ENCODE peak calls at places on chromosome 20, in four cellular contexts. F, W, I and V are unnamed samples.

GRCh38 chr20:2631228-2631627 is 21.2 kb upstream of the NOP56 start:
- DNase-seq in I (no peak), W (no peak), F (peak; percentile 16), V (no peak)

GRCh38 chr20:8073024-8073832 is 53.7 kb upstream of the TMX4 start:
- DNase-seq in F (peak; percentile 71), W (peak; percentile 42), I (peak; percentile 30), V (peak; percentile 77)

GRCh38 chr20:14235355-14235754 is 102.1 kb downstream of the FLRT3 start:
- DNase-seq in I (no peak), W (no peak), F (peak; percentile 71), V (no peak)

GRCh38 chr20:31497838-31498540 is 16.3 kb upstream of the HM13 start:
- DNase-seq in W (no peak), F (no peak), I (no peak), V (peak; percentile 74)

GRCh38 chr20:38866265-38867061 is 59.8 kb upstream of the FAM83D start:
- DNase-seq in I (no peak), W (no peak), F (no peak), V (no peak)

GRCh38 chr20:32636278-32636677 is 37.5 kb downstream of the C20orf203 start:
- DNase-seq in W (no peak), F (no peak), I (no peak), V (no peak)

GRCh38 chr20:37615507-37616425 is 78.1 kb upstream of the CTNNBL1 start:
- DNase-seq in I (peak; percentile 37), W (no peak), F (peak; percentile 16), V (peak; percentile 23)

GRCh38 chr20:41005361-41005729 is 23.3 kb upstream of the TOP1 start:
- DNase-seq in W (no peak), F (peak; percentile 91), I (peak; percentile 90), V (no peak)

GRCh38 chr20:62822788-62823651 is 6.2 kb downstream of the COL9A3 start:
- DNase-seq in F (no peak), W (peak; percentile 65), I (peak; percentile 89), V (peak; percentile 91)

GRCh38 chr20:49712918-49713778 is 530 bp downstream of the B4GALT5 start:
- DNase-seq in W (no peak), I (peak; percentile 56), F (no peak), V (no peak)

GRCh38 chr20:50189681-50190250 is 864 bp upstream of the CEBPB start:
- DNase-seq in F (no peak), W (no peak), I (no peak), V (peak; percentile 25)

GRCh38 chr20:14334306-14334930 is 3.0 kb downstream of the FLRT3 start:
- DNase-seq in I (peak; percentile 45), F (peak; percentile 70), W (no peak), V (peak; percentile 30)

GRCh38 chr20:37276494-37277252 is 12.8 kb upstream of the MANBAL start:
- DNase-seq in I (peak; percentile 48), F (peak; percentile 66), W (peak; percentile 26), V (peak; percentile 14)

GRCh38 chr20:17676942-17677341 is 5.1 kb downstream of the RRBP1 start:
- DNase-seq in I (no peak), W (no peak), F (no peak), V (peak; percentile 45)

GRCh38 chr20:25626779-25627178 is 3.0 kb upstream of the NANP start:
- DNase-seq in W (no peak), F (no peak), I (no peak), V (no peak)

GRCh38 chr20:34065260-34065659 is 46.8 kb downstream of the EIF2S2 start:
- DNase-seq in W (no peak), I (no peak), F (peak; percentile 47), V (no peak)

GRCh38 chr20:37344506-37345338 is 1.2 kb upstream of the SRC start:
- DNase-seq in F (peak; percentile 67), W (no peak), I (peak; percentile 97), V (peak; percentile 83)

GRCh38 chr20:2967841-2968240 is 75.6 kb upstream of the GNRH2 start:
- DNase-seq in F (peak; percentile 80), I (no peak), W (no peak), V (no peak)

GRCh38 chr20:51542033-51542893 is at the start of gene NFATC2:
- DNase-seq in F (no peak), W (peak; percentile 45), I (peak; percentile 84), V (no peak)

GRCh38 chr20:64083380-64084208 is 604 bp downstream of the LKAAEAR1 start:
- DNase-seq in I (peak; percentile 90), W (peak; percentile 46), F (peak; percentile 51), V (peak; percentile 49)

GRCh38 chr20:44284032-44284431 is 27.0 kb downstream of the FITM2 start:
- DNase-seq in I (no peak), W (no peak), F (no peak), V (no peak)

GRCh38 chr20:10658051-10658823 is 15.6 kb downstream of the JAG1 start:
- DNase-seq in W (no peak), F (no peak), I (no peak), V (no peak)

GRCh38 chr20:43722153-43722505 is 4.7 kb downstream of the GTSF1L start:
- DNase-seq in I (no peak), F (no peak), W (no peak), V (no peak)

GRCh38 chr20:33693741-33694645 is 7.8 kb upstream of the E2F1 start:
- DNase-seq in I (no peak), F (no peak), W (no peak), V (no peak)

GRCh38 chr20:32189691-32190607 is 17.6 kb downstream of the PLAGL2 start:
- DNase-seq in F (no peak), W (no peak), I (no peak), V (no peak)

GRCh38 chr20:25160897-25161296 is 34.6 kb upstream of the ENTPD6 start:
- DNase-seq in F (no peak), W (no peak), I (no peak), V (no peak)

GRCh38 chr20:22383156-22383555 is 201.2 kb downstream of the FOXA2 start:
- DNase-seq in F (no peak), W (no peak), I (no peak), V (no peak)